ENCODE peak calls at places on chromosome 10, in eight cellular contexts. One of them, this sample, is unnamed.
A peak's percentile ranks its signal among the peaks of the same experiment; 100 is the strongest.

GRCh38 chr10:127997241-127997640 is 90.3 kb downstream of the PTPRE start:
- DNase-seq in bronchial epithelial cell: no peak
- DNase-seq in nucleus accumbens: no peak
- DNase-seq in AG10803: no peak
- DNase-seq in NCI-H1436 treated with DMSO at 0.1 percent for 48 hours: no peak
- DNase-seq in stomach: no peak
- DNase-seq in cardiac septum: peak; percentile 36
- DNase-seq in activated gamma-delta T cell treated with Interleukin-2 at 50 U/mL for 16 hours: no peak
- DNase-seq in this sample: no peak

GRCh38 chr10:112716924-112717348 is 233.1 kb upstream of the TCF7L2 start:
- DNase-seq in cardiac septum: no peak
- DNase-seq in bronchial epithelial cell: peak; percentile 31
- DNase-seq in activated gamma-delta T cell treated with Interleukin-2 at 50 U/mL for 16 hours: no peak
- DNase-seq in nucleus accumbens: no peak
- DNase-seq in NCI-H1436 treated with DMSO at 0.1 percent for 48 hours: no peak
- DNase-seq in AG10803: no peak
- DNase-seq in stomach: peak; percentile 55
- DNase-seq in this sample: no peak

GRCh38 chr10:43594944-43595589 is 11.2 kb upstream of the ZNF485 start:
- DNase-seq in AG10803: peak; percentile 36
- DNase-seq in activated gamma-delta T cell treated with Interleukin-2 at 50 U/mL for 16 hours: no peak
- DNase-seq in stomach: peak; percentile 46
- DNase-seq in bronchial epithelial cell: no peak
- DNase-seq in cardiac septum: no peak
- DNase-seq in nucleus accumbens: no peak
- DNase-seq in NCI-H1436 treated with DMSO at 0.1 percent for 48 hours: no peak
- DNase-seq in this sample: no peak

GRCh38 chr10:83372646-83373045 is 766.7 kb upstream of the GHITM start:
- DNase-seq in NCI-H1436 treated with DMSO at 0.1 percent for 48 hours: no peak
- DNase-seq in stomach: no peak
- DNase-seq in AG10803: peak; percentile 26
- DNase-seq in nucleus accumbens: no peak
- DNase-seq in cardiac septum: no peak
- DNase-seq in activated gamma-delta T cell treated with Interleukin-2 at 50 U/mL for 16 hours: no peak
- DNase-seq in bronchial epithelial cell: no peak
- DNase-seq in this sample: no peak

GRCh38 chr10:121927361-121927840 is 430 bp downstream of the ATE1 start:
- DNase-seq in NCI-H1436 treated with DMSO at 0.1 percent for 48 hours: no peak
- DNase-seq in AG10803: peak; percentile 29
- DNase-seq in nucleus accumbens: peak; percentile 67
- DNase-seq in activated gamma-delta T cell treated with Interleukin-2 at 50 U/mL for 16 hours: peak; percentile 17
- DNase-seq in cardiac septum: peak; percentile 83
- DNase-seq in stomach: peak; percentile 59
- DNase-seq in bronchial epithelial cell: peak; percentile 64
- DNase-seq in this sample: peak; percentile 94

GRCh38 chr10:117885206-117885605 is 161.5 kb downstream of the RAB11FIP2 start:
- DNase-seq in nucleus accumbens: no peak
- DNase-seq in NCI-H1436 treated with DMSO at 0.1 percent for 48 hours: no peak
- DNase-seq in cardiac septum: no peak
- DNase-seq in bronchial epithelial cell: no peak
- DNase-seq in stomach: no peak
- DNase-seq in activated gamma-delta T cell treated with Interleukin-2 at 50 U/mL for 16 hours: no peak
- DNase-seq in AG10803: no peak
- DNase-seq in this sample: peak; percentile 56

GRCh38 chr10:117946525-117947070 is 100.1 kb downstream of the RAB11FIP2 start:
- DNase-seq in NCI-H1436 treated with DMSO at 0.1 percent for 48 hours: no peak
- DNase-seq in bronchial epithelial cell: peak; percentile 59
- DNase-seq in AG10803: peak; percentile 65
- DNase-seq in nucleus accumbens: no peak
- DNase-seq in cardiac septum: no peak
- DNase-seq in activated gamma-delta T cell treated with Interleukin-2 at 50 U/mL for 16 hours: no peak
- DNase-seq in stomach: no peak
- DNase-seq in this sample: no peak

GRCh38 chr10:17668435-17669184 is 24.7 kb downstream of the STAM start:
- DNase-seq in bronchial epithelial cell: no peak
- DNase-seq in AG10803: no peak
- DNase-seq in stomach: no peak
- DNase-seq in NCI-H1436 treated with DMSO at 0.1 percent for 48 hours: no peak
- DNase-seq in nucleus accumbens: no peak
- DNase-seq in activated gamma-delta T cell treated with Interleukin-2 at 50 U/mL for 16 hours: no peak
- DNase-seq in cardiac septum: no peak
- DNase-seq in this sample: no peak

GRCh38 chr10:98427011-98427515 is 12.1 kb upstream of the PYROXD2 start:
- DNase-seq in activated gamma-delta T cell treated with Interleukin-2 at 50 U/mL for 16 hours: no peak
- DNase-seq in NCI-H1436 treated with DMSO at 0.1 percent for 48 hours: no peak
- DNase-seq in nucleus accumbens: no peak
- DNase-seq in cardiac septum: no peak
- DNase-seq in bronchial epithelial cell: no peak
- DNase-seq in stomach: no peak
- DNase-seq in AG10803: no peak
- DNase-seq in this sample: no peak

GRCh38 chr10:96380821-96381220 is 22.0 kb upstream of the OPALIN start:
- DNase-seq in bronchial epithelial cell: peak; percentile 11
- DNase-seq in NCI-H1436 treated with DMSO at 0.1 percent for 48 hours: no peak
- DNase-seq in activated gamma-delta T cell treated with Interleukin-2 at 50 U/mL for 16 hours: no peak
- DNase-seq in nucleus accumbens: no peak
- DNase-seq in cardiac septum: no peak
- DNase-seq in AG10803: peak; percentile 13
- DNase-seq in stomach: no peak
- DNase-seq in this sample: no peak

GRCh38 chr10:18681366-18681765 is 22.1 kb downstream of the ARL5B start:
- DNase-seq in bronchial epithelial cell: peak; percentile 48
- DNase-seq in cardiac septum: no peak
- DNase-seq in NCI-H1436 treated with DMSO at 0.1 percent for 48 hours: no peak
- DNase-seq in stomach: no peak
- DNase-seq in AG10803: peak; percentile 83
- DNase-seq in nucleus accumbens: no peak
- DNase-seq in activated gamma-delta T cell treated with Interleukin-2 at 50 U/mL for 16 hours: no peak
- DNase-seq in this sample: no peak

GRCh38 chr10:86749835-86750234 is 6.6 kb upstream of the BMPR1A start:
- DNase-seq in bronchial epithelial cell: no peak
- DNase-seq in nucleus accumbens: no peak
- DNase-seq in cardiac septum: no peak
- DNase-seq in activated gamma-delta T cell treated with Interleukin-2 at 50 U/mL for 16 hours: no peak
- DNase-seq in stomach: no peak
- DNase-seq in AG10803: no peak
- DNase-seq in NCI-H1436 treated with DMSO at 0.1 percent for 48 hours: no peak
- DNase-seq in this sample: no peak

GRCh38 chr10:13758302-13758701 is 171.5 kb downstream of the PRPF18 start:
- DNase-seq in stomach: no peak
- DNase-seq in bronchial epithelial cell: peak; percentile 92
- DNase-seq in NCI-H1436 treated with DMSO at 0.1 percent for 48 hours: no peak
- DNase-seq in activated gamma-delta T cell treated with Interleukin-2 at 50 U/mL for 16 hours: no peak
- DNase-seq in cardiac septum: no peak
- DNase-seq in AG10803: peak; percentile 41
- DNase-seq in nucleus accumbens: no peak
- DNase-seq in this sample: no peak

GRCh38 chr10:70052462-70053211 is at the start of gene MACROH2A2:
- DNase-seq in AG10803: peak; percentile 59
- DNase-seq in stomach: peak; percentile 43
- DNase-seq in nucleus accumbens: peak; percentile 18
- DNase-seq in activated gamma-delta T cell treated with Interleukin-2 at 50 U/mL for 16 hours: no peak
- DNase-seq in NCI-H1436 treated with DMSO at 0.1 percent for 48 hours: peak; percentile 16
- DNase-seq in bronchial epithelial cell: peak; percentile 54
- DNase-seq in cardiac septum: peak; percentile 81
- DNase-seq in this sample: peak; percentile 97

GRCh38 chr10:58320351-58321065 is 14.3 kb upstream of the UBE2D1 start:
- DNase-seq in NCI-H1436 treated with DMSO at 0.1 percent for 48 hours: no peak
- DNase-seq in nucleus accumbens: no peak
- DNase-seq in cardiac septum: no peak
- DNase-seq in activated gamma-delta T cell treated with Interleukin-2 at 50 U/mL for 16 hours: no peak
- DNase-seq in AG10803: no peak
- DNase-seq in bronchial epithelial cell: no peak
- DNase-seq in stomach: no peak
- DNase-seq in this sample: no peak

This sample was measured in retina.